ENCODE peak calls at places on chromosomes 2 and 18, in nine cellular contexts. F is B cell, T is breast epithelium, U is GM10248, L is cardiac fibroblast, C is RWPE1, N is heart left ventricle, R is tibial artery, Z is endothelial cell. O is an unnamed sample.

GRCh38 chr2:69565431-69565839 is 78.1 kb downstream of the AAK1 start:
- DNase-seq in U (peak; percentile 76), T (no peak), C (peak; percentile 14), F (peak; percentile 75), R (peak; percentile 49), L (peak; percentile 51), Z (peak; percentile 74), N (peak; percentile 34), O (peak; percentile 54)

GRCh38 chr2:97716695-97717617 is 3.6 kb downstream of the ZAP70 start:
- DNase-seq in C (no peak), L (no peak), U (no peak), R (no peak), F (no peak), N (no peak), Z (no peak), T (no peak), O (no peak)

GRCh38 chr2:105052773-105053172 is 14.9 kb downstream of the MRPS9 start:
- DNase-seq in T (no peak), C (no peak), Z (no peak), U (no peak), N (peak; percentile 41), L (peak; percentile 17), F (no peak), R (no peak), O (no peak)

GRCh38 chr2:5549061-5549601 is 143.1 kb upstream of the SOX11 start:
- DNase-seq in U (no peak), N (no peak), T (no peak), F (no peak), Z (no peak), R (no peak), C (no peak), L (no peak), O (no peak)

GRCh38 chr2:211534655-211535054 is 978.3 kb downstream of the CPS1 start:
- DNase-seq in N (no peak), T (no peak), Z (no peak), F (no peak), L (no peak), C (no peak), R (no peak), U (no peak), O (no peak)

GRCh38 chr2:220147590-220147989 is 520.2 kb downstream of the SLC4A3 start:
- DNase-seq in T (no peak), F (no peak), U (no peak), R (no peak), L (no peak), N (no peak), C (no peak), Z (no peak), O (no peak)

GRCh38 chr2:216651370-216651881 is 18.2 kb downstream of the IGFBP2 start:
- DNase-seq in R (no peak), Z (no peak), F (no peak), T (no peak), C (no peak), L (peak; percentile 66), U (no peak), N (no peak), O (no peak)

GRCh38 chr18:74331404-74331803 is 15.8 kb downstream of the C18orf63 start:
- DNase-seq in F (no peak), T (no peak), N (no peak), U (no peak), L (peak; percentile 65), R (no peak), Z (no peak), C (peak; percentile 3), O (no peak)

DNA sequence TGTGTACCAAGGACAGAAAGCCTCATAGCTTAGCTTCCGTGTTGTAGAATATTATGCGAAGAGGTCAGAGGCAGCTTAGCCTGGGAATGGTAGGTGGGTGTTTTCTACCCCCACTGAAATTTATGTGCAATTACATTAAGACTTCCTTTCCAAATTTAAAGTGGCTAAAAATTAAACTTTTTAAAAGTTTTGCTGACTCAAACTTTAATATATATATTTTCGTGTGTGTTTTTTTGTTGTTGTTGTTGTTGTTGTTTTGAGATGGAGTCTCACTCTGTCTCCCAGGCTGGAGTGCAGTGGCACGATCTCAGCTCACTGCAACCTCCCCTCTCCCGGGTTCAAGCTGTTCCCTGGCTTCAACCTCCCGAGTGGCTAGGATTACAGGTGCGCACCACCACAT is 4.3 kb upstream of the RAB1A start:
- DNase-seq in N (no peak), T (no peak), L (no peak), C (no peak), R (no peak), F (no peak), U (no peak), Z (no peak), O (no peak)
- TF ChIP-seq CTCF in N (no peak), T (no peak), L (no peak), C (no peak), R (no peak), F (no peak), U (no peak), Z (no peak), O (no peak)

GRCh38 chr2:8000861-8001260 is 681.0 kb upstream of the ID2 start:
- DNase-seq in Z (no peak), L (peak; percentile 10), C (no peak), R (no peak), N (no peak), F (peak; percentile 3), U (no peak), T (no peak), O (no peak)
- TF ChIP-seq CTCF in Z (no peak), L (peak; percentile 28), C (no peak), R (no peak), N (peak; percentile 6), F (no peak), U (peak; percentile 25), T (no peak), O (no peak)

GRCh38 chr2:47272905-47273758 is 118.0 kb upstream of the STPG4 start:
- DNase-seq in U (no peak), T (no peak), Z (no peak), L (no peak), N (no peak), C (no peak), R (no peak), F (no peak), O (no peak)

GRCh38 chr2:47270421-47270820 is 115.3 kb upstream of the STPG4 start:
- DNase-seq in R (no peak), C (no peak), Z (no peak), T (no peak), U (no peak), N (no peak), F (no peak), L (peak; percentile 8), O (no peak)

GRCh38 chr2:47271054-47272000 is 116.2 kb upstream of the STPG4 start:
- DNase-seq in T (no peak), R (no peak), L (peak; percentile 9), U (no peak), N (no peak), Z (no peak), F (peak; percentile 21), C (no peak), O (no peak)

GRCh38 chr2:47274054-47274779 is 119.1 kb upstream of the STPG4 start:
- DNase-seq in Z (no peak), T (no peak), L (peak; percentile 77), F (no peak), U (no peak), C (no peak), N (no peak), R (no peak), O (no peak)

DNA sequence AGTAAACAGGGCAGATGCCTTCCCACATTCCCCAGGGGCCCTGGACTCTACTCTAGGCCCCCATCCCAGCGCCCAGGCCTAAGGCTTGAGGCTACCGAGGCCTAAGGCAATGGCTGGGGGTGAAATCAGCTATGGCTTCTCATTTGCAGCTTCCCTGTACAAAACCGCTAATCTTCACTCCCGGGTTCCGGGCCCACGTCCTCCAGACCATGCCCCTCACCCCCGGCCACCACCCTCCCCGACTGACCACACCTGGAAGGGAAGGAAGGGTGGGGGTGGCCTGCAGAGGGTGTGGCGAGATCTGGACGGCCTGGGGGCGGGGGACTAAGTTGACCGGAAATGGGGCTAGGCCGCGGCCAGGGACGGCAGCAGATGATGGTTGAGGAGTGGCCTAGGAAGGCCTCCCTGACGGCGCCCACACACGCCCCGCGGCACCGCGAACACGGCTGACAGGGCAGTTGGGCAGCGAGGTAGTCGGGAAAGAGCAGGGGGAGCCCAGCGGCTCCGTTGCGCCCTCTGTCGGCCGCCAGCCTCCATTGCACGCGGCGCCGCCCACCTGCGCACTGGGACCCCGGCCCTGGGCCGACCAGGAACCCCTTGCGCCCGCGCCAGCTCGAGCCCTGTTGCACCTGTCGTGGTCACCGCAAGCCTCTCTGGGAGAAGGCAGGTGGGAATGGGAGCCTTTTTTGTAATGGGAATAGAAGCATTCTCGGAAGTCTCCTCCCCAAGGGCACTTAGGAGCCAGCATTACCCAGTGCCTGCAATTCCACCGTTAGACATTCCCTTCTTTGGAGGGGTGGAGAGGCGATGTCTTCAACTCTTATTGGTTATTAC is 117.1 kb upstream of the STPG4 start:
- DNase-seq in T (peak; percentile 54), R (peak; percentile 43), N (peak; percentile 65), L (peak; percentile 53), U (peak; percentile 90), Z (peak; percentile 74), C (peak; percentile 67), F (peak; percentile 79), O (peak; percentile 32)
- TF ChIP-seq CTCF in T (peak; percentile 91), R (peak; percentile 93), N (peak; percentile 97), L (peak; percentile 64), U (peak; percentile 93), Z (peak; percentile 99), C (peak; percentile 93), F (peak; percentile 99), O (peak; percentile 98)

GRCh38 chr18:6412933-6413472 is 1.7 kb downstream of the L3MBTL4 start:
- DNase-seq in N (no peak), C (no peak), R (no peak), U (no peak), L (no peak), F (no peak), T (no peak), Z (no peak), O (no peak)

GRCh38 chr18:6413554-6414117 is 1.1 kb downstream of the L3MBTL4 start:
- DNase-seq in F (peak; percentile 4), C (no peak), L (no peak), R (no peak), N (no peak), T (peak; percentile 20), U (no peak), Z (no peak), O (no peak)

GRCh38 chr18:6414723-6415362 is at the start of gene L3MBTL4:
- DNase-seq in U (peak; percentile 74), R (no peak), N (peak; percentile 29), F (peak; percentile 68), T (peak; percentile 23), C (peak; percentile 13), L (no peak), Z (peak; percentile 14), O (peak; percentile 29)

GRCh38 chr18:6411367-6411766 is 3.3 kb downstream of the L3MBTL4 start:
- DNase-seq in C (no peak), N (no peak), L (no peak), Z (no peak), T (no peak), F (no peak), R (no peak), U (no peak), O (no peak)

DNA sequence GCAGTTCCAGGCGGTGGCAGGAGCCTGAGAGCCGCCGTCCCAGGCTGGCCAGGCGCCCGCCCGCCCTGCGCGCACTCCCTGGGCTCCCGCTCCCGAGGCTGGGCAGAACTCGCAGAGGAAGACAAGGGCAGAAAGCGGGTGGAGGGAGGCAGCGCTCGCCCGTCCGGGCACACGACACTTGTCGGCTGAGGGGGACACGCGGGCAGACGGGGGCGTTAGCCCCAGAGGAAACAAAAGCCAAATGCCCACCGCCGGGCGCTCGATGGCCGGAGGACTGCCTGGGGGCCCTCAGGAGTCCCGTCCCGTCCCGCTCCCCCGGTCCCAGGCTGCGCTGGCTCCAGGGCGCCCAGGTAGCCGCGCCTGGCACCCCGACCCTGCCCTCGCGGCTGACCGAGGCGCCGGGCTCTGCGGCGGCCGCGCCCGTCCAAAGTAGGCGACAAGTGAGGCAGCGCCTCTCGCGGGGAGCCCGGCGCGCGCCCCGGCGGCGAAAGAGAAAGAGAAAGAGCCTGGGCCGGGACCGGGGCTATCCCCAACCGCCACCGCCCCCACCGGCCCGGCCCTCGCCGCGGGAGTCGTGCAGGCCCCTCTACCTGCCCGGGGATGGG is 491 bp downstream of the L3MBTL4 start:
- DNase-seq in L (no peak), N (peak; percentile 71), U (peak; percentile 91), T (peak; percentile 58), Z (peak; percentile 42), R (peak; percentile 62), F (peak; percentile 81), C (peak; percentile 8), O (peak; percentile 29)
- TF ChIP-seq CTCF in L (no peak), N (no peak), U (no peak), T (no peak), Z (no peak), R (no peak), F (no peak), C (no peak), O (no peak)